ENCODE peak calls at places on chromosomes 2 and 18, in five cellular contexts. A, Y, X, T and D are unnamed samples.

GRCh38 chr2:235333076-235333475 is 160.8 kb upstream of the AGAP1 start:
- DNase-seq in A (no peak), Y (no peak), X (no peak), T (no peak), D (no peak)

GRCh38 chr2:129849559-129850160 is 129.8 kb upstream of the RAB6C start:
- DNase-seq in A (no peak), Y (no peak), X (peak), T (no peak), D (no peak)

GRCh38 chr18:53056064-53056463 is 716.1 kb downstream of the DCC start:
- DNase-seq in A (no peak), Y (no peak), X (no peak), T (no peak), D (no peak)

GRCh38 chr18:44681611-44682010 is 923 bp downstream of the SETBP1 start:
- DNase-seq in A (no peak), Y (no peak), X (no peak), T (no peak), D (no peak)

GRCh38 chr2:3588084-3588483 is 6.8 kb upstream of the COLEC11 start:
- DNase-seq in A (no peak), Y (no peak), X (no peak), T (no peak), D (no peak)

GRCh38 chr2:172513524-172513900 is 42.4 kb upstream of the PDK1 start:
- DNase-seq in A (no peak), Y (no peak), X (no peak), T (no peak), D (no peak)

GRCh38 chr2:29987141-29987540 is 65.8 kb upstream of the ALK start:
- DNase-seq in A (no peak), Y (no peak), X (no peak), T (no peak), D (no peak)

GRCh38 chr2:180734382-180734781 is 246.0 kb upstream of the UBE2E3 start:
- DNase-seq in A (no peak), Y (no peak), X (no peak), T (no peak), D (no peak)

GRCh38 chr2:11235583-11235982 is 80.3 kb downstream of the SLC66A3 start:
- DNase-seq in A (no peak), Y (no peak), X (no peak), T (no peak), D (no peak)

GRCh38 chr2:11239147-11239546 is 83.9 kb downstream of the SLC66A3 start:
- DNase-seq in A (no peak), Y (no peak), X (no peak), T (no peak), D (no peak)

GRCh38 chr2:11237122-11237521 is 81.9 kb downstream of the SLC66A3 start:
- DNase-seq in A (no peak), Y (no peak), X (no peak), T (no peak), D (no peak)

GRCh38 chr2:11236335-11236734 is 81.1 kb downstream of the SLC66A3 start:
- DNase-seq in A (no peak), Y (no peak), X (no peak), T (no peak), D (no peak)

DNA sequence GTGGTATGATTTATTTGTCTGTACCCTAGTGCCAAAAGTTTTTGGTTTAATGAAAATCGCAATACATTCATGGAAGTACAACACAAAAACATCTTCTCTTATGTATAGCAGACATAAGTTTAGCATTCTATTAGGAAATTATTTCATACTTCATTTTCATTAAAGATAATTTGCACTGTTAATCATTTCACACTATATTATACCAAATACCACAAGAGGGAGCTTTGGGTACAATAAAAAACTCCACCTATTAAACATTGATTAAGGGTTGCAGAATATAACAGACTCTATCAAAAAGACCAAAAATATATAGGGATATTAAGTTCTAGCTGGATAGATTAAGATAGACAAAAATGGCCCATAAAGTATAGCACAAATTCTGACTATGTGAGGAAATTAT is 79.0 kb downstream of the SLC66A3 start:
- DNase-seq in A (no peak), Y (no peak), X (no peak), T (no peak), D (no peak)
- TF ChIP-seq CTCF in A (peak), Y (peak), X (peak), T (no peak), D (no peak)

GRCh38 chr2:119071476-119071875 is 87.1 kb downstream of the C1QL2 start:
- DNase-seq in A (no peak), Y (no peak), X (no peak), T (no peak), D (no peak)
- TF ChIP-seq CTCF in A (no peak), Y (no peak), X (no peak), T (no peak), D (no peak)

GRCh38 chr2:27378096-27378808 is 2.3 kb downstream of the ZNF513 start:
- DNase-seq in A (peak), Y (no peak), X (no peak), T (no peak), D (no peak)
- TF ChIP-seq CTCF in A (peak), Y (no peak), X (peak), T (no peak), D (no peak)

GRCh38 chr2:118813601-118814000 is 33.8 kb downstream of the EN1 start:
- DNase-seq in A (no peak), Y (no peak), X (no peak), T (no peak), D (no peak)

GRCh38 chr2:118815314-118815713 is 32.1 kb downstream of the EN1 start:
- DNase-seq in A (no peak), Y (no peak), X (no peak), T (no peak), D (no peak)

GRCh38 chr2:118812530-118812929 is 34.9 kb downstream of the EN1 start:
- DNase-seq in A (no peak), Y (no peak), X (no peak), T (peak), D (no peak)

GRCh38 chr2:118815731-118816130 is 31.7 kb downstream of the EN1 start:
- DNase-seq in A (no peak), Y (no peak), X (no peak), T (no peak), D (no peak)

DNA sequence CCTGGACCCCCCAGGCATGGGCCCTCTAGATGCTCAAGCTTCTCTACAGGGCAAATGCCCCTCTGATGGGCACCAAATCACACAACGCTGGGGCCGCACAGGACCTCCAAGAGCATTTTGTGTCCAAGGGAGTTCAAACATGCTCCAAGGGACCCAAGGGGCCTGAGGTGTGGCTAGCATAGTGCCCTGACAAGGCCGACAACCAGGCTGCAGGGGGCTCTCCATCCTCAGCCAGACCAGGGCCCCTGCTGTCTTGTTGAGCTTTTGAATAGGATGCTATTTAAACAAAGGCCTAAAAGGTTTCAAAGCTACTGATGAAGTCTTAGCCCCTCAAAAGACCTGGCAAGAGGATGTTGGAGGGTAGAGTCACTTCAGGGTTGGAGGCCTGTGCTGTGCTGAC is 33.1 kb downstream of the EN1 start:
- DNase-seq in A (no peak), Y (no peak), X (no peak), T (no peak), D (no peak)
- TF ChIP-seq CTCF in A (no peak), Y (no peak), X (no peak), T (no peak), D (no peak)

DNA sequence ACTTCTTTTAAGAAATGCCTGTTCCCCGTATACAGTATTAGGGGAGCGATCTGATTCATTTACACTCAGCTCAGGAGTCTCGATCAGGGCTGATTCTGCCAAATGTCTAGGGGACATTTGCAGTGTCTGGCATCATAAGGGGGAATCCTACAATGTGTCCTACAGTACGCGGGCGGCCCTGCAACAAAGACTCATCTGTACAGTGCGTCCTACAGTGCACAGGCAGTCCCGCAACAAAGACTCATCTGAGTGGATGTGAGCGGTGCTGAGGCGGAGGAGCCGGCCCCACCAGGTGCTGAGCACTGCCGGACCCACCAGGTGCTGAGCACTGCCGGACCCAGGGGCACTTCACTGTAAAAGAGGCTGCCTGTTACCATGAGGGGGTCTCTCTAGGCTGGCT is 102.5 kb downstream of the FAM210A start:
- DNase-seq in A (no peak), Y (no peak), X (no peak), T (no peak), D (no peak)
- TF ChIP-seq CTCF in A (no peak), Y (no peak), X (no peak), T (no peak), D (no peak)

GRCh38 chr2:113158884-113159553 is 14.8 kb upstream of the PSD4 start:
- DNase-seq in A (no peak), Y (peak), X (peak), T (no peak), D (no peak)

GRCh38 chr2:113157108-113157896 is 16.5 kb upstream of the PSD4 start:
- DNase-seq in A (no peak), Y (peak), X (peak), T (peak), D (peak)

GRCh38 chr2:113157897-113158753 is 15.6 kb upstream of the PSD4 start:
- DNase-seq in A (no peak), Y (peak), X (peak), T (no peak), D (no peak)

GRCh38 chr2:113155331-113155730 is 18.4 kb upstream of the PSD4 start:
- DNase-seq in A (no peak), Y (no peak), X (no peak), T (no peak), D (no peak)

GRCh38 chr2:113156278-113157107 is 17.3 kb upstream of the PSD4 start:
- DNase-seq in A (no peak), Y (no peak), X (peak), T (peak), D (no peak)
- TF ChIP-seq CTCF in A (no peak), Y (no peak), X (no peak), T (no peak), D (no peak)